ENCODE peak calls at places on chromosome 14, in nine cellular contexts. C is left colon; Y is stimulated activated CD4-positive, alpha-beta T cell treated with anti-CD3 and anti-CD28 coated beads, Interleukin-4, amount 100 ng/mL, for 24 hours; O is NCI-H526 treated with DMSO at 0.1 percent for 48 hours; P is Caki2; A is stimulated activated CD8-positive, alpha-beta memory T cell treated with anti-CD3 and anti-CD28 coated beads, Interleukin-4, amount 100 ng/mL, for 48 hours; U is tibial nerve; D is activated gamma-delta T cell; T is transverse colon. S is an unnamed sample.

GRCh38 chr14:41606249-41607118 is at the start of gene LRFN5:
- DNase-seq in C (no peak), Y (no peak), O (no peak), P (no peak), A (peak), U (no peak), D (no peak), T (no peak), S (no peak)

GRCh38 chr14:60817113-60817512 is 82.6 kb downstream of the MNAT1 start:
- DNase-seq in C (no peak), Y (no peak), O (no peak), P (no peak), A (no peak), U (no peak), D (no peak), T (no peak), S (no peak)

GRCh38 chr14:20179218-20179617 is 11.5 kb upstream of the OR11G2 start:
- DNase-seq in C (peak), Y (no peak), O (no peak), P (no peak), A (no peak), U (peak), D (no peak), T (peak), S (no peak)

GRCh38 chr14:50773632-50774541 is 57.1 kb downstream of the NIN start:
- DNase-seq in C (no peak), Y (peak), O (peak), P (peak), A (peak), U (peak), D (no peak), T (peak), S (no peak)

GRCh38 chr14:104593241-104593701 is 11.3 kb downstream of the TMEM179 start:
- DNase-seq in C (no peak), Y (no peak), O (no peak), P (no peak), A (no peak), U (no peak), D (no peak), T (no peak), S (no peak)

GRCh38 chr14:43790681-43791080 is 716.4 kb downstream of the FSCB start:
- DNase-seq in C (no peak), Y (no peak), O (no peak), P (no peak), A (no peak), U (no peak), D (no peak), T (no peak), S (no peak)

GRCh38 chr14:23643533-23644194 is 7.5 kb downstream of the DHRS2 start:
- DNase-seq in C (no peak), Y (no peak), O (no peak), P (no peak), A (no peak), U (no peak), D (no peak), T (no peak), S (no peak)

GRCh38 chr14:74085047-74085637 is 386 bp downstream of the LIN52 start:
- DNase-seq in C (no peak), Y (no peak), O (no peak), P (no peak), A (peak), U (no peak), D (no peak), T (no peak), S (no peak)

GRCh38 chr14:51823706-51824105 is 36.7 kb upstream of the GNG2 start:
- DNase-seq in C (no peak), Y (no peak), O (no peak), P (no peak), A (no peak), U (no peak), D (no peak), T (no peak), S (no peak)

GRCh38 chr14:82694820-82695219 is 1161.2 kb upstream of the SEL1L start:
- DNase-seq in C (no peak), Y (no peak), O (no peak), P (no peak), A (no peak), U (no peak), D (no peak), T (no peak), S (no peak)

GRCh38 chr14:70988452-70988851 is 81.2 kb downstream of the PCNX1 start:
- DNase-seq in C (no peak), Y (no peak), O (no peak), P (no peak), A (no peak), U (no peak), D (no peak), T (no peak), S (no peak)

GRCh38 chr14:51490205-51490604 is 161.5 kb upstream of the FRMD6 start:
- DNase-seq in C (no peak), Y (no peak), O (no peak), P (no peak), A (no peak), U (no peak), D (no peak), T (no peak), S (no peak)

GRCh38 chr14:24321212-24321975 is 10.1 kb downstream of the LTB4R start:
- DNase-seq in C (no peak), Y (no peak), O (no peak), P (no peak), A (no peak), U (no peak), D (no peak), T (no peak), S (no peak)

GRCh38 chr14:75222208-75222701 is 45.8 kb upstream of the TMED10 start:
- DNase-seq in C (no peak), Y (no peak), O (no peak), P (no peak), A (no peak), U (no peak), D (no peak), T (no peak), S (no peak)

GRCh38 chr14:91088585-91088984 is 25.3 kb upstream of the DGLUCY start:
- DNase-seq in C (peak), Y (no peak), O (no peak), P (no peak), A (no peak), U (no peak), D (no peak), T (no peak), S (no peak)

GRCh38 chr14:95489163-95489887 is 27.1 kb downstream of the SYNE3 start:
- DNase-seq in C (no peak), Y (no peak), O (no peak), P (no peak), A (no peak), U (peak), D (no peak), T (no peak), S (no peak)

GRCh38 chr14:61750708-61751474 is 11.3 kb upstream of the SNAPC1 start:
- DNase-seq in C (peak), Y (peak), O (peak), P (no peak), A (peak), U (peak), D (peak), T (peak), S (peak)

GRCh38 chr14:94867931-94868597 is 98.2 kb upstream of the GSC start:
- DNase-seq in C (no peak), Y (no peak), O (peak), P (no peak), A (no peak), U (no peak), D (no peak), T (no peak), S (no peak)

GRCh38 chr14:99322731-99323599 is 51.0 kb upstream of the BCL11B start:
- DNase-seq in C (no peak), Y (no peak), O (no peak), P (no peak), A (no peak), U (peak), D (no peak), T (no peak), S (no peak)

GRCh38 chr14:85483037-85483436 is 46.9 kb upstream of the FLRT2 start:
- DNase-seq in C (no peak), Y (no peak), O (no peak), P (no peak), A (no peak), U (no peak), D (no peak), T (no peak), S (no peak)

GRCh38 chr14:101595887-101596721 is 34.8 kb downstream of the DIO3 start:
- DNase-seq in C (peak), Y (peak), O (no peak), P (no peak), A (peak), U (no peak), D (no peak), T (peak), S (no peak)

GRCh38 chr14:60106341-60106740 is 14.6 kb downstream of the PCNX4 start:
- DNase-seq in C (no peak), Y (no peak), O (no peak), P (no peak), A (no peak), U (no peak), D (no peak), T (no peak), S (peak)

GRCh38 chr14:49975799-49976198 is 82.9 kb downstream of the ARF6 start:
- DNase-seq in C (peak), Y (no peak), O (no peak), P (no peak), A (no peak), U (no peak), D (no peak), T (peak), S (no peak)

GRCh38 chr14:73758392-73759182 is 44.4 kb upstream of the PNMA1 start:
- DNase-seq in C (peak), Y (peak), O (peak), P (peak), A (peak), U (peak), D (peak), T (peak), S (no peak)

GRCh38 chr14:103332143-103332919 is 1.7 kb upstream of the EIF5 start:
- DNase-seq in C (no peak), Y (no peak), O (peak), P (no peak), A (no peak), U (no peak), D (no peak), T (no peak), S (no peak)

GRCh38 chr14:104387385-104388010 is 192.1 kb upstream of the C14orf180 start:
- DNase-seq in C (peak), Y (no peak), O (no peak), P (no peak), A (peak), U (no peak), D (no peak), T (peak), S (no peak)